ENCODE peak calls at places on chromosomes 6 and 20, in ten cellular contexts. X is lower lobe of right lung, D is body of pancreas, Z is stomach, O is left lung, H is OCI-LY7, Y is mammary epithelial cell, J is heart left ventricle, C is right cardiac atrium, P is colonic mucosa. G is an unnamed sample.

GRCh38 chr6:170034294-170034693 is 256.6 kb downstream of the DLL1 start:
- DNase-seq in X (peak; percentile 17), D (peak; percentile 35), Z (peak; percentile 21), O (no peak), H (no peak), Y (no peak), J (no peak), C (peak; percentile 61), P (no peak), G (peak; percentile 36)

GRCh38 chr6:137264308-137265075 is 45.3 kb upstream of the IFNGR1 start:
- DNase-seq in X (no peak), D (peak; percentile 16), Z (no peak), O (no peak), H (no peak), Y (no peak), J (no peak), C (peak; percentile 48), P (no peak), G (no peak)

GRCh38 chr6:165704001-165704748 is 41.1 kb upstream of the PDE10A start:
- DNase-seq in X (no peak), D (no peak), Z (peak; percentile 47), O (no peak), H (no peak), Y (no peak), J (no peak), C (peak; percentile 67), P (no peak), G (no peak)

GRCh38 chr6:25366785-25367657 is 87.8 kb downstream of the CARMIL1 start:
- DNase-seq in X (no peak), D (no peak), Z (no peak), O (no peak), H (peak; percentile 63), Y (peak; percentile 41), J (no peak), C (no peak), P (no peak), G (no peak)

GRCh38 chr6:391559-392440 is at the start of gene IRF4:
- DNase-seq in X (no peak), D (no peak), Z (no peak), O (no peak), H (peak; percentile 84), Y (no peak), J (no peak), C (peak; percentile 51), P (peak; percentile 36), G (no peak)

GRCh38 chr6:136524936-136525413 is 25.2 kb downstream of the MAP7 start:
- DNase-seq in X (no peak), D (no peak), Z (no peak), O (no peak), H (no peak), Y (no peak), J (no peak), C (no peak), P (no peak), G (no peak)

GRCh38 chr6:53042112-53042511 is 23.1 kb upstream of the FBXO9 start:
- DNase-seq in X (no peak), D (no peak), Z (no peak), O (no peak), H (no peak), Y (peak; percentile 83), J (no peak), C (no peak), P (no peak), G (no peak)

GRCh38 chr6:87237804-87238203 is 82.4 kb downstream of the ZNF292 start:
- DNase-seq in X (no peak), D (no peak), Z (no peak), O (no peak), H (peak; percentile 27), Y (no peak), J (no peak), C (no peak), P (no peak), G (no peak)

GRCh38 chr6:167325766-167326165 is 880 bp downstream of the TTLL2 start:
- DNase-seq in X (no peak), D (no peak), Z (no peak), O (peak; percentile 46), H (no peak), Y (no peak), J (no peak), C (no peak), P (no peak), G (no peak)

GRCh38 chr20:33554914-33555420 is 65.1 kb downstream of the CBFA2T2 start:
- DNase-seq in X (no peak), D (peak; percentile 54), Z (no peak), O (no peak), H (peak; percentile 91), Y (peak; percentile 86), J (no peak), C (no peak), P (peak; percentile 45), G (no peak)

GRCh38 chr20:44471481-44471882 is 4.2 kb upstream of the TTPAL start:
- DNase-seq in X (no peak), D (no peak), Z (no peak), O (no peak), H (no peak), Y (peak; percentile 60), J (no peak), C (no peak), P (no peak), G (no peak)

GRCh38 chr6:142868917-142869316 is 76.1 kb downstream of the HIVEP2 start:
- DNase-seq in X (no peak), D (peak; percentile 23), Z (no peak), O (no peak), H (no peak), Y (no peak), J (no peak), C (no peak), P (no peak), G (no peak)

GRCh38 chr6:34465551-34466241 is at the start of gene PACSIN1:
- DNase-seq in X (no peak), D (peak; percentile 65), Z (peak; percentile 50), O (no peak), H (peak; percentile 80), Y (no peak), J (no peak), C (peak; percentile 63), P (no peak), G (no peak)
- H3K4me1 ChIP-seq in X (peaks cover 11% of the 10 kb centered on the region), D (peaks cover 14% of the 10 kb centered on the region), Z (peaks cover 16% of the 10 kb centered on the region), O (peaks cover 12% of the 10 kb centered on the region), H (peaks cover 66% of the 10 kb centered on the region), Y (peaks cover 8% of the 10 kb centered on the region), J (no peaks in the 10 kb centered on the region), C (no peaks in the 10 kb centered on the region), P (peaks cover 3% of the 10 kb centered on the region), G (no peaks in the 10 kb centered on the region)

GRCh38 chr20:62369508-62370114 is 2.5 kb upstream of the LAMA5 start:
- DNase-seq in X (no peak), D (no peak), Z (no peak), O (no peak), H (no peak), Y (peak; percentile 51), J (peak; percentile 54), C (peak; percentile 48), P (no peak), G (peak; percentile 97)
- H3K27ac ChIP-seq in X (peak overlapping the region; percentile 37), D (no peak overlapping the region), Z (no peak overlapping the region), O (peak overlapping the region; percentile 13), H (no peak overlapping the region), Y (no peak overlapping the region), J (peak overlapping the region; percentile 63), C (no peak overlapping the region), P (peak overlapping the region; percentile 28), G (peak overlapping the region; percentile 99)

GRCh38 chr20:62212309-62212708 is 7.8 kb downstream of the HRH3 start:
- DNase-seq in X (no peak), D (no peak), Z (no peak), O (peak; percentile 44), H (no peak), Y (no peak), J (peak; percentile 24), C (peak; percentile 14), P (no peak), G (no peak)

GRCh38 chr20:62211769-62212288 is 8.2 kb downstream of the HRH3 start:
- DNase-seq in X (no peak), D (no peak), Z (no peak), O (peak; percentile 53), H (no peak), Y (no peak), J (peak; percentile 26), C (peak; percentile 7), P (no peak), G (no peak)

GRCh38 chr20:62215020-62215990 is 4.8 kb downstream of the HRH3 start:
- DNase-seq in X (no peak), D (no peak), Z (no peak), O (peak; percentile 79), H (no peak), Y (no peak), J (no peak), C (peak; percentile 40), P (no peak), G (no peak)

GRCh38 chr20:62215991-62216635 is 4.0 kb downstream of the HRH3 start:
- DNase-seq in X (no peak), D (no peak), Z (no peak), O (peak; percentile 79), H (no peak), Y (no peak), J (no peak), C (peak; percentile 33), P (no peak), G (no peak)

DNA sequence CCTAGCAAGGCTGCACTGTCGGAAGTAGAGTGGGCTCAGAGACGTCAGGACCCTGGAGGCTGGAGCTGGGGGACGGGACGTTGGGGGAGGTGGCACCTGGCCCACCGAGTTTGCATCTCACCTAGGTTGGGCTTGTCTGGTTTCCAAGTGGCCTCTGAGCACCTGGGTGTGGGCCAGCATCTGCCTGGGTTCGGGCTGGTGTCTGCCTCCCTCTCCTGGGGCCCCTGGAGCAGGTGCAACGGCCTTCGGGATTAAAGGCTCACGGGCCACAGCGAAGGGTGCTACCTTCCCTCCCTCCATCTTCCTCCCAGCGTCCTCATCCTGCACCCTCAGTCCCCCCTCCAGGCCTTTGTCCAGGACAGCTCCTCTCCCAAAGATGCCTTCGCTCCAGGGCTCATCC is 6.0 kb downstream of the HRH3 start:
- DNase-seq in X (no peak), D (no peak), Z (no peak), O (peak; percentile 51), H (no peak), Y (no peak), J (no peak), C (peak; percentile 13), P (no peak), G (no peak)
- H3K4me1 ChIP-seq in X (no peaks in the 10 kb centered on the region), D (peaks cover 5% of the 10 kb centered on the region), Z (peaks cover 5% of the 10 kb centered on the region), O (no peaks in the 10 kb centered on the region), H (peaks cover 24% of the 10 kb centered on the region), Y (peaks cover 5% of the 10 kb centered on the region), J (no peaks in the 10 kb centered on the region), C (no peaks in the 10 kb centered on the region), P (no peaks in the 10 kb centered on the region), G (no peaks in the 10 kb centered on the region)

DNA sequence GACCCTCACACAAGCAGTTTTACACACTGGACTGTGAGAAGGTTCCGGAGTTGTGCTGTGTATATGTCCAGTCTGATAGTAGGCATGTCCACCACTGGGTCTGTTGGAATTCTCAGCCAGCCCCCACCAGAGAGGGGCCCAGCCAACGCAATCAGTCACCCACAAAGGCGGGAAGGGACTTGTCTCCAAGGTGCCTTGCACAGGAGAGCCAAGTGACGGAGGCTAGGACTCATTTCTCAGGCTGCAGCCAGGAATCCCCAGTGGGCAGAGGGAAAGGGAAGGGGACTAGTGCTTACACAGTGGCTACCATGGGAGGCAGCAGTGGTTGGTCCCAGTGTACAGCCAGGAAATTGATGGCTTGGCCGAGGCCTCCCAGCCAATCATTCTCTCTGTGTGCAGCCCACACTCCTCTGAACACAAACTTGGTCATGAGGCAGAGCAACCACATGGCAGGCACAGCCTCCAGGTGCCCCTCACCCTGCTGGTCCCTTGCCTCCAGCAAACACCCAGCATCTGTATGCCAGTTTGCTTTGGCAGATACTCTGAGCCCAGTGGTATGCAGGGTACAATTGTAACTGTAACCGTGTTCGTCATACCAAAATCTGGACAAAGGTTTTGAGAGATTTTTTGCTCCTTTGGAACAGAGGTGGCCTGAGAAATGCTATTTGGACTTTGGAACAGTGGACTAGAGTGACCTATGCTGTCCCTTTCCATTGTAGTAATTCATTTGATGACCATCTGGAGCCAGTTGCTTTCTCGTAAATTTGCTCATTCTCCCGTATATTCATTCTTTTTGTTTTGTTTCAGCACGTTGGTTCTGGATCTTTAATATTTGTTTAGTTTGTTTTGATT is 72.9 kb upstream of the MYL9 start:
- DNase-seq in X (no peak), D (peak; percentile 80), Z (peak; percentile 51), O (no peak), H (peak; percentile 55), Y (no peak), J (no peak), C (peak; percentile 62), P (peak; percentile 24), G (no peak)
- H3K27ac ChIP-seq in X (peak overlapping the region; percentile 54), D (peak overlapping the region; percentile 48), Z (peak overlapping the region; percentile 52), O (peak overlapping the region; percentile 10), H (peak overlapping the region; percentile 62), Y (no peak overlapping the region), J (peak overlapping the region; percentile 51), C (peak overlapping the region; percentile 64), P (peak overlapping the region; percentile 31), G (peak overlapping the region; percentile 80)

G was measured in RWPE2.